ENCODE peak calls at places on chromosome 11, in four cellular contexts. One of them, this sample, is unnamed.
A peak's percentile ranks its signal among the peaks of the same experiment; 100 is the strongest.

GRCh38 chr11:129295746-129296145 is 79.9 kb upstream of the BARX2 start:
- DNase-seq in stimulated activated CD4-positive, alpha-beta T cell treated with anti-CD3 and anti-CD28 coated beads, TNF-alpha, amount 100 ng/mL, for 48 hours: no peak
- DNase-seq in A549: no peak
- DNase-seq in LoVo: no peak
- DNase-seq in this sample: no peak

GRCh38 chr11:62669420-62670161 is 1.9 kb upstream of the UQCC3 start:
- DNase-seq in stimulated activated CD4-positive, alpha-beta T cell treated with anti-CD3 and anti-CD28 coated beads, TNF-alpha, amount 100 ng/mL, for 48 hours: no peak
- DNase-seq in LoVo: no peak
- DNase-seq in A549: peak; percentile 56
- DNase-seq in this sample: no peak

GRCh38 chr11:131449391-131450019 is 79.1 kb downstream of the NTM start:
- DNase-seq in LoVo: no peak
- DNase-seq in stimulated activated CD4-positive, alpha-beta T cell treated with anti-CD3 and anti-CD28 coated beads, TNF-alpha, amount 100 ng/mL, for 48 hours: no peak
- DNase-seq in A549: no peak
- DNase-seq in this sample: no peak

GRCh38 chr11:44623716-44624491 is 58.4 kb downstream of the CD82 start:
- DNase-seq in A549: no peak
- DNase-seq in stimulated activated CD4-positive, alpha-beta T cell treated with anti-CD3 and anti-CD28 coated beads, TNF-alpha, amount 100 ng/mL, for 48 hours: no peak
- DNase-seq in LoVo: no peak
- DNase-seq in this sample: no peak

GRCh38 chr11:66012946-66013761 is 1.3 kb downstream of the CST6 start:
- DNase-seq in A549: no peak
- DNase-seq in LoVo: no peak
- DNase-seq in stimulated activated CD4-positive, alpha-beta T cell treated with anti-CD3 and anti-CD28 coated beads, TNF-alpha, amount 100 ng/mL, for 48 hours: no peak
- DNase-seq in this sample: no peak

GRCh38 chr11:126640186-126640585 is 284.7 kb downstream of the ST3GAL4 start:
- DNase-seq in A549: no peak
- DNase-seq in stimulated activated CD4-positive, alpha-beta T cell treated with anti-CD3 and anti-CD28 coated beads, TNF-alpha, amount 100 ng/mL, for 48 hours: no peak
- DNase-seq in LoVo: no peak
- DNase-seq in this sample: no peak

GRCh38 chr11:122069946-122070345 is 46.1 kb downstream of the BLID start:
- DNase-seq in LoVo: no peak
- DNase-seq in A549: peak; percentile 33
- DNase-seq in stimulated activated CD4-positive, alpha-beta T cell treated with anti-CD3 and anti-CD28 coated beads, TNF-alpha, amount 100 ng/mL, for 48 hours: no peak
- DNase-seq in this sample: no peak

GRCh38 chr11:47254381-47254780 is 3.4 kb upstream of the NR1H3 start:
- DNase-seq in A549: no peak
- DNase-seq in stimulated activated CD4-positive, alpha-beta T cell treated with anti-CD3 and anti-CD28 coated beads, TNF-alpha, amount 100 ng/mL, for 48 hours: no peak
- DNase-seq in LoVo: no peak
- DNase-seq in this sample: peak; percentile 17

GRCh38 chr11:80960331-80961095 is 1519.7 kb upstream of the TENM4 start:
- DNase-seq in LoVo: no peak
- DNase-seq in A549: no peak
- DNase-seq in stimulated activated CD4-positive, alpha-beta T cell treated with anti-CD3 and anti-CD28 coated beads, TNF-alpha, amount 100 ng/mL, for 48 hours: no peak
- DNase-seq in this sample: no peak

GRCh38 chr11:62266558-62266957 is 3.4 kb upstream of the SCGB2A2 start:
- DNase-seq in stimulated activated CD4-positive, alpha-beta T cell treated with anti-CD3 and anti-CD28 coated beads, TNF-alpha, amount 100 ng/mL, for 48 hours: no peak
- DNase-seq in LoVo: no peak
- DNase-seq in A549: no peak
- DNase-seq in this sample: no peak

GRCh38 chr11:7511405-7511804 is 2.4 kb upstream of the PPFIBP2 start:
- DNase-seq in A549: no peak
- DNase-seq in LoVo: no peak
- DNase-seq in stimulated activated CD4-positive, alpha-beta T cell treated with anti-CD3 and anti-CD28 coated beads, TNF-alpha, amount 100 ng/mL, for 48 hours: no peak
- DNase-seq in this sample: no peak

GRCh38 chr11:63592975-63593395 is 21.2 kb downstream of the PLAAT3 start:
- DNase-seq in LoVo: no peak
- DNase-seq in stimulated activated CD4-positive, alpha-beta T cell treated with anti-CD3 and anti-CD28 coated beads, TNF-alpha, amount 100 ng/mL, for 48 hours: no peak
- DNase-seq in A549: peak; percentile 62
- DNase-seq in this sample: peak; percentile 13

GRCh38 chr11:85854557-85855340 is 434 bp upstream of the CCDC83 start:
- DNase-seq in LoVo: peak; percentile 86
- DNase-seq in stimulated activated CD4-positive, alpha-beta T cell treated with anti-CD3 and anti-CD28 coated beads, TNF-alpha, amount 100 ng/mL, for 48 hours: peak; percentile 86
- DNase-seq in A549: peak; percentile 92
- DNase-seq in this sample: peak; percentile 73

GRCh38 chr11:31480930-31481329 is 28.5 kb downstream of the IMMP1L start:
- DNase-seq in stimulated activated CD4-positive, alpha-beta T cell treated with anti-CD3 and anti-CD28 coated beads, TNF-alpha, amount 100 ng/mL, for 48 hours: no peak
- DNase-seq in LoVo: no peak
- DNase-seq in A549: no peak
- DNase-seq in this sample: no peak

GRCh38 chr11:103798029-103798428 is 238.4 kb upstream of the DDI1 start:
- DNase-seq in stimulated activated CD4-positive, alpha-beta T cell treated with anti-CD3 and anti-CD28 coated beads, TNF-alpha, amount 100 ng/mL, for 48 hours: no peak
- DNase-seq in LoVo: no peak
- DNase-seq in A549: no peak
- DNase-seq in this sample: no peak

GRCh38 chr11:128691802-128692749 is 1.8 kb upstream of the FLI1 start:
- DNase-seq in LoVo: no peak
- DNase-seq in stimulated activated CD4-positive, alpha-beta T cell treated with anti-CD3 and anti-CD28 coated beads, TNF-alpha, amount 100 ng/mL, for 48 hours: no peak
- DNase-seq in A549: no peak
- DNase-seq in this sample: no peak

GRCh38 chr11:1397862-1398505 is 8.2 kb downstream of the BRSK2 start:
- DNase-seq in A549: no peak
- DNase-seq in stimulated activated CD4-positive, alpha-beta T cell treated with anti-CD3 and anti-CD28 coated beads, TNF-alpha, amount 100 ng/mL, for 48 hours: no peak
- DNase-seq in LoVo: no peak
- DNase-seq in this sample: no peak

GRCh38 chr11:72591785-72592490 is 82.3 kb downstream of the PDE2A start:
- DNase-seq in LoVo: no peak
- DNase-seq in stimulated activated CD4-positive, alpha-beta T cell treated with anti-CD3 and anti-CD28 coated beads, TNF-alpha, amount 100 ng/mL, for 48 hours: peak; percentile 44
- DNase-seq in A549: no peak
- DNase-seq in this sample: no peak

This sample was measured in HL-60.